ENCODE peak calls at places on chromosomes 6 and 20, in four cellular contexts. One of them, this sample, is unnamed.

GRCh38 chr6:7215798-7216231 is 97.2 kb downstream of the SSR1 start:
- DNase-seq in activated T-helper 2 cell treated with anti-CD3 and anti-CD28 coated beads, Interferon-gamma antibody, Interleukin-2, Interleukin-4, amounts not matched to agents 10 μg/mL and 5 μg/mL and 100 μg/mL, durations not matched to agents 14 hours and 24 hours and 36 hours: no peak
- DNase-seq in EL: no peak
- DNase-seq in AG09319: no peak
- DNase-seq in this sample: no peak

GRCh38 chr20:991850-992249 is 10.3 kb downstream of the RSPO4 start:
- DNase-seq in activated T-helper 2 cell treated with anti-CD3 and anti-CD28 coated beads, Interferon-gamma antibody, Interleukin-2, Interleukin-4, amounts not matched to agents 10 μg/mL and 5 μg/mL and 100 μg/mL, durations not matched to agents 14 hours and 24 hours and 36 hours: no peak
- DNase-seq in AG09319: no peak
- DNase-seq in EL: no peak
- DNase-seq in this sample: no peak

GRCh38 chr20:57291003-57291402 is 24.6 kb upstream of the BMP7 start:
- DNase-seq in AG09319: no peak
- DNase-seq in activated T-helper 2 cell treated with anti-CD3 and anti-CD28 coated beads, Interferon-gamma antibody, Interleukin-2, Interleukin-4, amounts not matched to agents 10 μg/mL and 5 μg/mL and 100 μg/mL, durations not matched to agents 14 hours and 24 hours and 36 hours: no peak
- DNase-seq in EL: no peak
- DNase-seq in this sample: no peak

GRCh38 chr6:41469951-41470340 is 76.2 kb upstream of the FOXP4 start:
- DNase-seq in EL: peak
- DNase-seq in AG09319: no peak
- DNase-seq in activated T-helper 2 cell treated with anti-CD3 and anti-CD28 coated beads, Interferon-gamma antibody, Interleukin-2, Interleukin-4, amounts not matched to agents 10 μg/mL and 5 μg/mL and 100 μg/mL, durations not matched to agents 14 hours and 24 hours and 36 hours: no peak
- DNase-seq in this sample: no peak

GRCh38 chr6:144006731-144007454 is 1.2 kb downstream of the PLAGL1 start:
- DNase-seq in EL: peak
- DNase-seq in activated T-helper 2 cell treated with anti-CD3 and anti-CD28 coated beads, Interferon-gamma antibody, Interleukin-2, Interleukin-4, amounts not matched to agents 10 μg/mL and 5 μg/mL and 100 μg/mL, durations not matched to agents 14 hours and 24 hours and 36 hours: no peak
- DNase-seq in AG09319: no peak
- DNase-seq in this sample: peak

GRCh38 chr6:145652572-145652971 is 82.7 kb downstream of the EPM2A start:
- DNase-seq in activated T-helper 2 cell treated with anti-CD3 and anti-CD28 coated beads, Interferon-gamma antibody, Interleukin-2, Interleukin-4, amounts not matched to agents 10 μg/mL and 5 μg/mL and 100 μg/mL, durations not matched to agents 14 hours and 24 hours and 36 hours: no peak
- DNase-seq in EL: no peak
- DNase-seq in AG09319: no peak
- DNase-seq in this sample: no peak

GRCh38 chr20:568097-568864 is 24.7 kb upstream of the CSNK2A1 start:
- DNase-seq in AG09319: no peak
- DNase-seq in EL: no peak
- DNase-seq in activated T-helper 2 cell treated with anti-CD3 and anti-CD28 coated beads, Interferon-gamma antibody, Interleukin-2, Interleukin-4, amounts not matched to agents 10 μg/mL and 5 μg/mL and 100 μg/mL, durations not matched to agents 14 hours and 24 hours and 36 hours: no peak
- DNase-seq in this sample: no peak

GRCh38 chr6:16700202-16700997 is 60.9 kb downstream of the ATXN1 start:
- DNase-seq in activated T-helper 2 cell treated with anti-CD3 and anti-CD28 coated beads, Interferon-gamma antibody, Interleukin-2, Interleukin-4, amounts not matched to agents 10 μg/mL and 5 μg/mL and 100 μg/mL, durations not matched to agents 14 hours and 24 hours and 36 hours: no peak
- DNase-seq in AG09319: no peak
- DNase-seq in EL: no peak
- DNase-seq in this sample: no peak

GRCh38 chr6:392441-393390 is 1.2 kb downstream of the IRF4 start:
- DNase-seq in activated T-helper 2 cell treated with anti-CD3 and anti-CD28 coated beads, Interferon-gamma antibody, Interleukin-2, Interleukin-4, amounts not matched to agents 10 μg/mL and 5 μg/mL and 100 μg/mL, durations not matched to agents 14 hours and 24 hours and 36 hours: peak
- DNase-seq in AG09319: no peak
- DNase-seq in EL: no peak
- DNase-seq in this sample: no peak

GRCh38 chr6:2225422-2226392 is 19.7 kb downstream of the GMDS start:
- DNase-seq in AG09319: no peak
- DNase-seq in EL: no peak
- DNase-seq in activated T-helper 2 cell treated with anti-CD3 and anti-CD28 coated beads, Interferon-gamma antibody, Interleukin-2, Interleukin-4, amounts not matched to agents 10 μg/mL and 5 μg/mL and 100 μg/mL, durations not matched to agents 14 hours and 24 hours and 36 hours: no peak
- DNase-seq in this sample: no peak

This sample was measured in HFF-Myc.